ENCODE peak calls at places on chromosome 12, in four cellular contexts. O, S, I and C are unnamed samples.

GRCh38 chr12:74391283-74391682 is 146.4 kb upstream of the ATXN7L3B start:
- DNase-seq in O (no peak), I (no peak), S (no peak), C (no peak)

GRCh38 chr12:93080452-93080851 is 151.4 kb upstream of the EEA1 start:
- DNase-seq in O (no peak), I (no peak), S (no peak), C (no peak)

GRCh38 chr12:105289114-105289904 is 41.2 kb upstream of the C12orf75 start:
- DNase-seq in I (no peak), S (no peak), O (peak; percentile 58), C (no peak)

GRCh38 chr12:129152291-129153075 is 299.2 kb downstream of the GLT1D1 start:
- DNase-seq in I (no peak), S (peak; percentile 13), O (no peak), C (no peak)

GRCh38 chr12:132500137-132500855 is 10.3 kb downstream of the FBRSL1 start:
- DNase-seq in I (no peak), O (no peak), S (no peak), C (no peak)

GRCh38 chr12:26810330-26810729 is 22.7 kb downstream of the ITPR2 start:
- DNase-seq in I (peak; percentile 79), O (peak; percentile 88), S (peak; percentile 34), C (no peak)

GRCh38 chr12:94150483-94151225 is 2.3 kb downstream of the PLXNC1 start:
- DNase-seq in I (no peak), O (no peak), S (peak; percentile 12), C (no peak)

GRCh38 chr12:95733156-95733825 is 57.3 kb downstream of the NTN4 start:
- DNase-seq in I (peak; percentile 92), O (peak; percentile 86), S (no peak), C (no peak)

GRCh38 chr12:131390408-131391100 is 320.3 kb upstream of the SFSWAP start:
- DNase-seq in S (no peak), I (no peak), O (peak; percentile 15), C (peak; percentile 3)

GRCh38 chr12:6038160-6038559 is 86.3 kb downstream of the VWF start:
- DNase-seq in I (peak; percentile 75), O (peak; percentile 78), S (peak; percentile 42), C (peak; percentile 79)

GRCh38 chr12:9673404-9674225 is 4.1 kb downstream of the CLEC2D start:
- DNase-seq in O (peak; percentile 89), I (peak; percentile 92), S (no peak), C (peak; percentile 17)

GRCh38 chr12:92070864-92071445 is 74.7 kb downstream of the BTG1 start:
- DNase-seq in I (peak; percentile 95), O (no peak), S (peak; percentile 63), C (peak; percentile 98)

GRCh38 chr12:84862190-84862589 is 50.4 kb downstream of the SLC6A15 start:
- DNase-seq in S (no peak), O (peak; percentile 14), I (no peak), C (no peak)

GRCh38 chr12:127485528-127485927 is 781.4 kb upstream of the TMEM132C start:
- DNase-seq in I (peak; percentile 69), S (no peak), O (peak; percentile 96), C (peak; percentile 21)

GRCh38 chr12:8912910-8913309 is 1.4 kb upstream of the PHC1 start:
- DNase-seq in O (peak; percentile 22), I (no peak), S (peak; percentile 14), C (peak; percentile 10)

GRCh38 chr12:18828987-18829386 is 91.1 kb downstream of the CAPZA3 start:
- DNase-seq in O (no peak), I (no peak), S (no peak), C (no peak)

GRCh38 chr12:93378373-93379310 is 917 bp downstream of the NUDT4 start:
- DNase-seq in S (peak; percentile 34), I (peak; percentile 66), O (peak; percentile 88), C (peak; percentile 52)

GRCh38 chr12:113519464-113520191 is 48.0 kb upstream of the LHX5 start:
- DNase-seq in O (no peak), I (no peak), S (no peak), C (no peak)
- H3K27me3 ChIP-seq in O (peaks cover 58% of the 10 kb centered on the region), I (peaks cover 2% of the 10 kb centered on the region), S (peaks cover 9% of the 10 kb centered on the region), C (peaks cover 46% of the 10 kb centered on the region)

GRCh38 chr12:67287311-67287710 is 18.2 kb downstream of the CAND1 start:
- DNase-seq in O (no peak), I (no peak), S (no peak), C (no peak)
- H3K27ac ChIP-seq in O (no peak overlapping the region), I (no peak overlapping the region), S (no peak overlapping the region), C (no peak overlapping the region)

DNA sequence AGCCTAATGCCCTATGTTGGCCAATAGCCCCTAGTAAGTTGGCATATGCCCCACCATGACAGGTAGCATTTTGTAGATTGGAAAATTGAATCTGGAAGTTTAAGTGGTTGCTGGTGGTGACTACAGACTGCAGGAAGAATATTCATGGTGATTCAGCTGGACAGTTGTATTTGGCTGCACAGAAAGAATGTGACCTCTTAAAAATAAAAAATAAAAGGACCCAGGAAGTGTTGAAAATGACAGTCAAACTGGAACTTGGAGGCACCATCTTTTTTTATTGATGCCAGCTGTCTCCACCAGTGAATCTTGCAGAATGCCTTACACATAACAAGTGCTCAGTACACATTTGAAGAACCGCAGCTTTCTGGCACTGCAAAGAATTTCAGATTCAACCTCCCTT is 73.9 kb downstream of the PRMT8 start:
- DNase-seq in O (no peak), S (no peak), I (no peak), C (no peak)
- H3K4me3 ChIP-seq in O (no peak overlapping the region), S (no peak overlapping the region), I (no peak overlapping the region), C (no peak overlapping the region)

DNA sequence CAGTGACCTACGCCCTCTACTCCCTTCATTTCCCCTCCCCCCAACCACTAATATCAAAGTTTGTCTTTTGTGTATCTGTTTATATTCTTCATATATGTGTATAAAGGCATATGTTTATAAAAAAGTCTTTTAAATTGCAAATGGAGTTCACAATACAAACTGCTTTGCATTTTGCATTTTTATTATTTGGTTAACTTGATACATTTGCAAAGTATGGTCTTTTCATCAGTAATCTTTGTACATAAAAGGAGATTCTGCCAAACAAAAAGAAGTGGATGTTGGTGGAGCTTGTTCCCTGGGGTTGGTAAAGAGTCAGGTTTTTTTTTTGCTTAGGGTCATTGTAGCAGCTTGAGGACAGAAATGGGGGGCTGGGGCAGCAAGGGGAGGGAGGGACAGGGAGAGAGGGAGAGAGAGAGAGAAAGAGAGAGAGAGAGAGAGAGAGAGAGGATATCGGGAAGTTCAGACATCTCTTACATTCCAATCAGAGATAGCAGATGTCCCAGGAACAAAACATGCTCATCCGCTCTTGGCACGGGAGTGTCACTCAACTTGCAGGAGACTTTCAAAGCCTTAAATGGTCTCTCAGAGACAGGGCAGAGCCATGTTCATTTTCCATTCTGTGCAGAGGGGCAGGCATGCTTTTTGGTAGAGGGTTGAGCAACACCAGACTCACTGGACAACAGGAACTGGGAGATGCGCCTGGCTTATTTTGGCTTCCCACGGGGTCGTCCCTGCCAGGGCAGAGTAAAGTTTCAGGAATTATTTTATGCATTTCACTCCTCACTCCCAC is 44.8 kb upstream of the TBX5 start:
- DNase-seq in O (no peak), S (no peak), I (no peak), C (no peak)
- H3K27me3 ChIP-seq in O (peaks cover 11% of the 10 kb centered on the region), S (peaks cover 11% of the 10 kb centered on the region), I (peaks cover 32% of the 10 kb centered on the region), C (peaks cover 38% of the 10 kb centered on the region)

DNA sequence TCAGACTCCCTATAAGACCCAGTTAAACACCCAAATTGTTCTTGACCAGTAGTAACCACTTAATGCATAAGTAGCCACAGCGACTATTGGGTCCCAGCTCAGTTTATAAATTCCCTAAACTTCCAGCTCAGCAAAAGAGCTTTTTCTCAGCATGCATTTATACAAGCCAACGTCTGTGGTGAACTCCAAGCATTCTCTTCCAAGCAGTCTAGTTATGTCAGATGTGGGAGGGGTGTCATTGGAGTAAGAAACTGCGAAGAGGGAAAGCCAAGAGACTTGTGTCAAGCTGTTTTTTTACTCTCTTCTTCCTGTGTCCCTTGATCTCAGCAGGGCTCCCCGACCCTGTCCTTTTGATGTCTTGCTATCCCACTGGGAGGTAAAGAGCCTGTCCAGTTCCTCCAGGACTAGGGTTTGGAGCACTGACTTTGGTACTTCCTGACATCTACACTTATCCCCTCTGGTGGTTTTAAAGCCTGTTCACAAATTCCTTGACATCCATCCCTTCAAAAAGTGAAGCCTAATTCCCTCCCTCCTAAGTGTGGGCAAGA is 69.0 kb downstream of the PPM1H start:
- DNase-seq in S (no peak), I (peak; percentile 22), O (peak; percentile 15), C (no peak)
- H3K27ac ChIP-seq in S (no peak overlapping the region), I (peak overlapping the region; percentile 60), O (no peak overlapping the region), C (no peak overlapping the region)

GRCh38 chr12:53975816-53976152 is 1.0 kb upstream of the HOTAIR start:
- DNase-seq in S (no peak), I (no peak), O (no peak), C (peak; percentile 48)
- H3K4me3 ChIP-seq in S (no peak overlapping the region), I (no peak overlapping the region), O (no peak overlapping the region), C (peak overlapping the region; percentile 14)